ENCODE peak calls at places on chromosome 7, in six cellular contexts. N, T, F, S, D and Y are unnamed samples.

GRCh38 chr7:145212050-145212449 is 376.2 kb upstream of the TPK1 start:
- DNase-seq in D (no peak), F (peak), S (no peak), N (peak), T (no peak), Y (no peak)

GRCh38 chr7:15007507-15007906 is 105.0 kb upstream of the DGKB start:
- DNase-seq in F (peak), S (no peak), T (peak), N (no peak), D (no peak), Y (peak)

GRCh38 chr7:90349305-90349704 is 2.8 kb downstream of the GTPBP10 start:
- DNase-seq in F (no peak), T (no peak), N (no peak), D (no peak), S (no peak), Y (no peak)

GRCh38 chr7:65219623-65220022 is 154.0 kb upstream of the ZNF92 start:
- DNase-seq in D (no peak), T (no peak), F (no peak), N (no peak), S (no peak), Y (no peak)

GRCh38 chr7:44959433-44959951 is 19.3 kb downstream of the MYO1G start:
- DNase-seq in T (peak), N (peak), S (no peak), F (no peak), D (no peak), Y (no peak)

GRCh38 chr7:108017776-108018151 is 14.8 kb upstream of the LAMB1 start:
- DNase-seq in S (no peak), D (no peak), T (no peak), F (no peak), N (no peak), Y (no peak)

GRCh38 chr7:25597881-25598456 is 369.7 kb upstream of the NPVF start:
- DNase-seq in N (no peak), S (no peak), T (no peak), D (peak), F (peak), Y (no peak)

GRCh38 chr7:6409991-6410693 is 37.6 kb downstream of the DAGLB start:
- DNase-seq in N (no peak), T (no peak), F (no peak), D (no peak), S (no peak), Y (no peak)

GRCh38 chr7:107948645-107949442 is 54.1 kb downstream of the LAMB1 start:
- DNase-seq in F (peak), D (no peak), S (no peak), N (no peak), T (no peak), Y (peak)

GRCh38 chr7:48052748-48053147 is 17.4 kb downstream of the C7orf57 start:
- DNase-seq in F (peak), D (no peak), T (no peak), N (no peak), S (no peak), Y (no peak)

GRCh38 chr7:77752016-77752415 is 46.2 kb downstream of the TMEM60 start:
- DNase-seq in N (no peak), D (no peak), F (no peak), T (no peak), S (no peak), Y (peak)

GRCh38 chr7:42624471-42624870 is 287.4 kb downstream of the C7orf25 start:
- DNase-seq in N (no peak), S (no peak), T (no peak), F (no peak), D (no peak), Y (no peak)

GRCh38 chr7:130930260-130930659 is 196.3 kb upstream of the KLF14 start:
- DNase-seq in F (no peak), S (no peak), D (no peak), T (no peak), N (no peak), Y (no peak)

GRCh38 chr7:26454180-26454579 is 162.5 kb downstream of the SNX10 start:
- DNase-seq in N (no peak), F (no peak), T (no peak), D (no peak), S (no peak), Y (peak)

GRCh38 chr7:20393021-20394015 is 62.6 kb downstream of the ITGB8 start:
- DNase-seq in F (no peak), N (no peak), T (no peak), S (no peak), D (no peak), Y (peak)

GRCh38 chr7:37921340-37921805 is 933 bp downstream of the EPDR1 start:
- DNase-seq in D (peak), T (no peak), F (peak), S (no peak), N (no peak), Y (no peak)

GRCh38 chr7:127937066-127937680 is 94.1 kb downstream of the LRRC4 start:
- DNase-seq in N (no peak), D (no peak), S (no peak), F (peak), T (no peak), Y (no peak)

GRCh38 chr7:113825832-113826231 is 93.0 kb downstream of the PPP1R3A start:
- DNase-seq in T (no peak), N (no peak), D (no peak), S (no peak), F (no peak), Y (no peak)

GRCh38 chr7:24318326-24318725 is 34.3 kb downstream of the NPY start:
- DNase-seq in D (no peak), T (peak), S (no peak), N (no peak), F (peak), Y (no peak)

GRCh38 chr7:15309891-15310290 is 251.9 kb downstream of the AGMO start:
- DNase-seq in F (no peak), N (no peak), S (no peak), D (no peak), T (no peak), Y (no peak)

GRCh38 chr7:50863053-50863452 is 80.4 kb upstream of the GRB10 start:
- DNase-seq in D (no peak), F (no peak), S (no peak), N (no peak), T (no peak), Y (no peak)

GRCh38 chr7:157875230-157876179 is 538.7 kb downstream of the DNAJB6 start:
- DNase-seq in D (peak), N (no peak), T (peak), S (no peak), F (peak), Y (no peak)

GRCh38 chr7:55024776-55025175 is 6.0 kb downstream of the EGFR start:
- DNase-seq in T (no peak), N (no peak), D (no peak), S (no peak), F (no peak), Y (no peak)

GRCh38 chr7:101112233-101112632 is 14.7 kb upstream of the SERPINE1 start:
- DNase-seq in N (peak), D (peak), S (no peak), F (no peak), T (no peak), Y (peak)

GRCh38 chr7:157384301-157384700 is 47.5 kb downstream of the DNAJB6 start:
- DNase-seq in S (no peak), D (no peak), N (no peak), T (no peak), F (no peak), Y (no peak)

GRCh38 chr7:40793132-40793531 is 658.3 kb downstream of the SUGCT start:
- DNase-seq in N (no peak), S (no peak), D (no peak), T (no peak), F (no peak), Y (no peak)

GRCh38 chr7:46571996-46572395 is 650.9 kb upstream of the IGFBP3 start:
- DNase-seq in T (no peak), D (no peak), F (no peak), N (no peak), S (no peak), Y (no peak)

GRCh38 chr7:2959828-2960599 is 83.7 kb downstream of the CARD11 start:
- DNase-seq in T (no peak), S (no peak), F (no peak), N (peak), D (no peak), Y (no peak)

GRCh38 chr7:43666938-43667337 is 62.4 kb downstream of the COA1 start:
- DNase-seq in T (no peak), S (no peak), F (no peak), D (no peak), N (no peak), Y (no peak)